ENCODE peak calls at places on chromosomes 13 and 19, in four cellular contexts. One of them, this sample, is unnamed.

GRCh38 chr19:33429891-33430673 is 56.6 kb downstream of the CEBPG start:
- DNase-seq in heart left ventricle: peak; percentile 17
- DNase-seq in HCEC 1CT: no peak
- DNase-seq in activated CD4-positive, alpha-beta T cell treated with anti-CD3 and anti-CD28 coated beads for 36 hours: peak; percentile 45
- DNase-seq in this sample: no peak

GRCh38 chr13:50236898-50237318 is 221.7 kb downstream of the KCNRG start:
- DNase-seq in activated CD4-positive, alpha-beta T cell treated with anti-CD3 and anti-CD28 coated beads for 36 hours: peak; percentile 60
- DNase-seq in heart left ventricle: no peak
- DNase-seq in HCEC 1CT: no peak
- DNase-seq in this sample: no peak

GRCh38 chr13:76885203-76886004 is 801 bp downstream of the KCTD12 start:
- DNase-seq in HCEC 1CT: peak; percentile 77
- DNase-seq in heart left ventricle: peak; percentile 83
- DNase-seq in activated CD4-positive, alpha-beta T cell treated with anti-CD3 and anti-CD28 coated beads for 36 hours: peak; percentile 73
- DNase-seq in this sample: peak; percentile 77

GRCh38 chr19:4519521-4520277 is 1.4 kb upstream of the PLIN4 start:
- DNase-seq in heart left ventricle: peak; percentile 82
- DNase-seq in activated CD4-positive, alpha-beta T cell treated with anti-CD3 and anti-CD28 coated beads for 36 hours: no peak
- DNase-seq in HCEC 1CT: no peak
- DNase-seq in this sample: no peak

GRCh38 chr13:96090240-96091101 is 564 bp downstream of the HS6ST3 start:
- DNase-seq in activated CD4-positive, alpha-beta T cell treated with anti-CD3 and anti-CD28 coated beads for 36 hours: peak; percentile 10
- DNase-seq in HCEC 1CT: peak; percentile 9
- DNase-seq in heart left ventricle: no peak
- DNase-seq in this sample: no peak

GRCh38 chr19:15508035-15508710 is at the start of gene CYP4F22:
- DNase-seq in heart left ventricle: no peak
- DNase-seq in activated CD4-positive, alpha-beta T cell treated with anti-CD3 and anti-CD28 coated beads for 36 hours: peak; percentile 32
- DNase-seq in HCEC 1CT: no peak
- DNase-seq in this sample: no peak

GRCh38 chr13:98741741-98742435 is 10.6 kb downstream of the SLC15A1 start:
- DNase-seq in heart left ventricle: no peak
- DNase-seq in HCEC 1CT: no peak
- DNase-seq in activated CD4-positive, alpha-beta T cell treated with anti-CD3 and anti-CD28 coated beads for 36 hours: no peak
- DNase-seq in this sample: no peak

GRCh38 chr13:95258619-95259194 is 42.5 kb downstream of the ABCC4 start:
- DNase-seq in activated CD4-positive, alpha-beta T cell treated with anti-CD3 and anti-CD28 coated beads for 36 hours: no peak
- DNase-seq in HCEC 1CT: no peak
- DNase-seq in heart left ventricle: no peak
- DNase-seq in this sample: no peak

GRCh38 chr13:23681253-23681652 is 111.0 kb downstream of the TNFRSF19 start:
- DNase-seq in heart left ventricle: no peak
- DNase-seq in HCEC 1CT: peak; percentile 68
- DNase-seq in activated CD4-positive, alpha-beta T cell treated with anti-CD3 and anti-CD28 coated beads for 36 hours: no peak
- DNase-seq in this sample: no peak

GRCh38 chr19:30908262-30908771 is 440.9 kb downstream of the TSHZ3 start:
- DNase-seq in heart left ventricle: no peak
- DNase-seq in HCEC 1CT: no peak
- DNase-seq in activated CD4-positive, alpha-beta T cell treated with anti-CD3 and anti-CD28 coated beads for 36 hours: no peak
- DNase-seq in this sample: no peak

GRCh38 chr13:21986602-21987001 is 315.7 kb downstream of the FGF9 start:
- DNase-seq in heart left ventricle: peak; percentile 74
- DNase-seq in activated CD4-positive, alpha-beta T cell treated with anti-CD3 and anti-CD28 coated beads for 36 hours: no peak
- DNase-seq in HCEC 1CT: no peak
- DNase-seq in this sample: no peak

GRCh38 chr19:40717325-40717879 is 490 bp downstream of the ITPKC start:
- DNase-seq in HCEC 1CT: no peak
- DNase-seq in activated CD4-positive, alpha-beta T cell treated with anti-CD3 and anti-CD28 coated beads for 36 hours: no peak
- DNase-seq in heart left ventricle: no peak
- DNase-seq in this sample: no peak

GRCh38 chr13:64925727-64926126 is 2304.4 kb downstream of the PCDH9 start:
- DNase-seq in heart left ventricle: no peak
- DNase-seq in HCEC 1CT: no peak
- DNase-seq in activated CD4-positive, alpha-beta T cell treated with anti-CD3 and anti-CD28 coated beads for 36 hours: no peak
- DNase-seq in this sample: no peak

GRCh38 chr19:1273263-1274041 is 1.9 kb upstream of the FAM174C start:
- DNase-seq in heart left ventricle: no peak
- DNase-seq in activated CD4-positive, alpha-beta T cell treated with anti-CD3 and anti-CD28 coated beads for 36 hours: no peak
- DNase-seq in HCEC 1CT: no peak
- DNase-seq in this sample: no peak

GRCh38 chr19:50414850-50415660 is 3.7 kb upstream of the SPIB start:
- DNase-seq in activated CD4-positive, alpha-beta T cell treated with anti-CD3 and anti-CD28 coated beads for 36 hours: peak; percentile 87
- DNase-seq in HCEC 1CT: peak; percentile 19
- DNase-seq in heart left ventricle: peak; percentile 76
- DNase-seq in this sample: peak; percentile 36

GRCh38 chr19:2814426-2814825 is 5.2 kb upstream of the ZNF554 start:
- DNase-seq in HCEC 1CT: no peak
- DNase-seq in heart left ventricle: no peak
- DNase-seq in activated CD4-positive, alpha-beta T cell treated with anti-CD3 and anti-CD28 coated beads for 36 hours: no peak
- DNase-seq in this sample: no peak

GRCh38 chr13:74040200-74040599 is 94.0 kb downstream of the KLF12 start:
- DNase-seq in activated CD4-positive, alpha-beta T cell treated with anti-CD3 and anti-CD28 coated beads for 36 hours: peak; percentile 47
- DNase-seq in heart left ventricle: peak; percentile 59
- DNase-seq in HCEC 1CT: peak; percentile 45
- DNase-seq in this sample: peak; percentile 56

GRCh38 chr13:113732961-113733950 is 25.8 kb upstream of the TMEM255B start:
- DNase-seq in HCEC 1CT: no peak
- DNase-seq in heart left ventricle: no peak
- DNase-seq in activated CD4-positive, alpha-beta T cell treated with anti-CD3 and anti-CD28 coated beads for 36 hours: no peak
- DNase-seq in this sample: no peak